ENCODE peak calls at places on chromosomes 3 and 15, in five cellular contexts. R, C, E, H and G are unnamed samples.
A peak's percentile ranks its signal among the peaks of the same experiment; 100 is the strongest.

GRCh38 chr3:4898454-4899313 is 80.6 kb upstream of the BHLHE40 start:
- DNase-seq in R (peak; percentile 53), C (peak; percentile 52), E (no peak), H (no peak), G (no peak)

GRCh38 chr15:68271854-68272471 is 5.6 kb upstream of the FEM1B start:
- DNase-seq in R (no peak), C (no peak), E (peak; percentile 77), H (peak; percentile 63), G (no peak)

GRCh38 chr15:89680282-89680873 is 1.2 kb upstream of the PLIN1 start:
- DNase-seq in R (no peak), C (no peak), E (no peak), H (peak; percentile 80), G (no peak)

GRCh38 chr3:192408721-192409151 is 318.6 kb downstream of the FGF12 start:
- DNase-seq in R (no peak), C (no peak), E (peak; percentile 21), H (no peak), G (peak; percentile 57)

GRCh38 chr3:135597855-135598254 is 367.7 kb upstream of the PPP2R3A start:
- DNase-seq in R (no peak), C (no peak), E (no peak), H (no peak), G (no peak)

GRCh38 chr15:73897441-73898261 is 24.3 kb downstream of the TBC1D21 start:
- DNase-seq in R (no peak), C (peak; percentile 88), E (peak; percentile 67), H (peak; percentile 25), G (peak; percentile 78)

GRCh38 chr3:10395671-10396070 is 74.8 kb upstream of the SEC13 start:
- DNase-seq in R (no peak), C (no peak), E (no peak), H (no peak), G (no peak)

GRCh38 chr15:65089206-65089824 is 12.8 kb downstream of the KBTBD13 start:
- DNase-seq in R (no peak), C (no peak), E (no peak), H (peak; percentile 56), G (no peak)

GRCh38 chr3:184592411-184593200 is 31.0 kb downstream of the EPHB3 start:
- DNase-seq in R (no peak), C (no peak), E (no peak), H (no peak), G (no peak)

GRCh38 chr3:122880624-122881023 is 85.8 kb downstream of the SLC49A4 start:
- DNase-seq in R (no peak), C (no peak), E (no peak), H (no peak), G (no peak)

GRCh38 chr15:69604050-69604378 is 151.4 kb downstream of the RPLP1 start:
- DNase-seq in R (no peak), C (no peak), E (no peak), H (peak; percentile 16), G (peak; percentile 35)

GRCh38 chr15:96311639-96312038 is 18.9 kb upstream of the NR2F2 start:
- DNase-seq in R (no peak), C (no peak), E (no peak), H (no peak), G (no peak)

GRCh38 chr3:98343647-98344507 is 9.8 kb upstream of the OR5K4 start:
- DNase-seq in R (no peak), C (peak; percentile 33), E (peak; percentile 24), H (peak; percentile 62), G (peak; percentile 54)

GRCh38 chr15:83248151-83248851 is 36.2 kb downstream of the BNC1 start:
- DNase-seq in R (peak; percentile 24), C (peak; percentile 26), E (peak; percentile 18), H (peak; percentile 55), G (peak; percentile 20)

GRCh38 chr3:12222765-12223485 is 64.2 kb upstream of the TIMP4 start:
- DNase-seq in R (no peak), C (no peak), E (no peak), H (peak; percentile 32), G (no peak)

GRCh38 chr15:71780349-71780976 is 29.9 kb upstream of the NR2E3 start:
- DNase-seq in R (peak; percentile 49), C (peak; percentile 51), E (peak; percentile 84), H (peak; percentile 45), G (peak; percentile 81)

GRCh38 chr3:142622447-142622846 is 26.3 kb downstream of the PLS1 start:
- DNase-seq in R (no peak), C (no peak), E (no peak), H (no peak), G (no peak)

GRCh38 chr3:7577513-7577912 is 716.6 kb downstream of the GRM7 start:
- DNase-seq in R (no peak), C (no peak), E (no peak), H (no peak), G (no peak)

GRCh38 chr3:16604433-16604832 is 790 bp downstream of the DAZL start:
- DNase-seq in R (no peak), C (no peak), E (no peak), H (no peak), G (peak; percentile 36)

GRCh38 chr15:80068578-80068977 is 9.1 kb downstream of the ZFAND6 start:
- DNase-seq in R (no peak), C (no peak), E (no peak), H (no peak), G (no peak)

GRCh38 chr3:46356909-46357308 is 3.0 kb downstream of the CCR2 start:
- DNase-seq in R (no peak), C (no peak), E (no peak), H (no peak), G (no peak)

GRCh38 chr3:141116791-141117190 is 65.6 kb downstream of the SPSB4 start:
- DNase-seq in R (no peak), C (no peak), E (no peak), H (no peak), G (no peak)

GRCh38 chr15:81427176-81427575 is 53.2 kb upstream of the TMC3 start:
- DNase-seq in R (no peak), C (no peak), E (no peak), H (no peak), G (no peak)

GRCh38 chr3:120428904-120429303 is 21.9 kb downstream of the FSTL1 start:
- DNase-seq in R (no peak), C (no peak), E (no peak), H (no peak), G (no peak)

GRCh38 chr3:163622384-163622783 is 1455.9 kb downstream of the SI start:
- DNase-seq in R (no peak), C (peak; percentile 6), E (no peak), H (peak; percentile 43), G (peak; percentile 32)
- TF ChIP-seq ESRRA in R (no peak), C (no peak), E (no peak), H (no peak), G (no peak)

DNA sequence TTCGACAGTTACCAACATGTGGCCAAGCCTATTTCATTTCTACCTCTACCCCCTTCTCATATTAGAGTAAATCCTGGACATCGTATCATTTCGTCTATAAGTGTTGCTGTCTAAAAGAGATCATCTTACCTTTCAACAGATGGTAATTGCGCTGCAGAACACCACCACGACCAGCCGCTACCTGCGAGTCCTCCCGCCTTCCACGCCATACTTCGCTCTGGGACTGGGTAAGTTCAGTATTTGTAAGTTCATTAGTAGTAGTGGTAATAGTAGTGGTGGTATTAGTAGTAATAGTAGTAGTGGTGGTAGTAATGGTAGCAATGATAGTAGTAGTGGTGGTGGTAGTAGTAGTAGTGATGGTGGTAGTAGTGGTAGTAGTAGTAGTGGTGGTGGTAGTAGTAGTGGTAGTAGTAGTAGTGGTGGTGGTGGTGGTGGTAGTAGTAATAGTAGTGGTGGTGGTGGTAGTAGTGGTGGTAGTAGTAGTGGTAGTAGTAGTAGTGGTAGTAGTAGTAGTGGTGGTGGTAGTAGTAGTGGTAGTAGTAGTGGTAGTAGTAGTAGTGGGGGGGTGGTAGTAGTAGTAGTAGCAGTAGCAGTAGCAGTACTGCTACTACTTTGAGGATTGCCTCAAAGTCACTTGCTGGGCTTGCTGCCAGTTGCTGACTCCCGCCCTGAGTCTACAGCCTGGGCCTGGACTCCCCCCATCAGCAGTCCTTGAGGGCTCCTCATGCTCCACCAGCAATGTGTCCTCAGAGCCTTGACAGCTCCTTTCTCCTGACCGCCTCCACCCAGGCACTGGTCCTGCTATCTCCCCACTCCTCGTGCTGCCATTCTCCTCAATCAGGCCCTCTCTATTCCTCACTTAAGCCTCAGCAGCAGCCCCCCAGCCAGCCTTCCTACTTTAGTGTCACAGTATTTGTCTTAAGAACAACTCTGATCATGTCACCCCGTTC is 45.3 kb downstream of the DLEC1 start:
- DNase-seq in R (no peak), C (peak; percentile 35), E (peak; percentile 55), H (peak; percentile 12), G (no peak)
- TF ChIP-seq ESRRA in R (no peak), C (no peak), E (no peak), H (no peak), G (no peak)

GRCh38 chr3:49723301-49723630 is 485 bp downstream of the GMPPB start:
- DNase-seq in R (no peak), C (peak; percentile 38), E (no peak), H (peak; percentile 40), G (peak; percentile 45)
- TF ChIP-seq ESRRA in R (no peak), C (no peak), E (no peak), H (no peak), G (no peak)

DNA sequence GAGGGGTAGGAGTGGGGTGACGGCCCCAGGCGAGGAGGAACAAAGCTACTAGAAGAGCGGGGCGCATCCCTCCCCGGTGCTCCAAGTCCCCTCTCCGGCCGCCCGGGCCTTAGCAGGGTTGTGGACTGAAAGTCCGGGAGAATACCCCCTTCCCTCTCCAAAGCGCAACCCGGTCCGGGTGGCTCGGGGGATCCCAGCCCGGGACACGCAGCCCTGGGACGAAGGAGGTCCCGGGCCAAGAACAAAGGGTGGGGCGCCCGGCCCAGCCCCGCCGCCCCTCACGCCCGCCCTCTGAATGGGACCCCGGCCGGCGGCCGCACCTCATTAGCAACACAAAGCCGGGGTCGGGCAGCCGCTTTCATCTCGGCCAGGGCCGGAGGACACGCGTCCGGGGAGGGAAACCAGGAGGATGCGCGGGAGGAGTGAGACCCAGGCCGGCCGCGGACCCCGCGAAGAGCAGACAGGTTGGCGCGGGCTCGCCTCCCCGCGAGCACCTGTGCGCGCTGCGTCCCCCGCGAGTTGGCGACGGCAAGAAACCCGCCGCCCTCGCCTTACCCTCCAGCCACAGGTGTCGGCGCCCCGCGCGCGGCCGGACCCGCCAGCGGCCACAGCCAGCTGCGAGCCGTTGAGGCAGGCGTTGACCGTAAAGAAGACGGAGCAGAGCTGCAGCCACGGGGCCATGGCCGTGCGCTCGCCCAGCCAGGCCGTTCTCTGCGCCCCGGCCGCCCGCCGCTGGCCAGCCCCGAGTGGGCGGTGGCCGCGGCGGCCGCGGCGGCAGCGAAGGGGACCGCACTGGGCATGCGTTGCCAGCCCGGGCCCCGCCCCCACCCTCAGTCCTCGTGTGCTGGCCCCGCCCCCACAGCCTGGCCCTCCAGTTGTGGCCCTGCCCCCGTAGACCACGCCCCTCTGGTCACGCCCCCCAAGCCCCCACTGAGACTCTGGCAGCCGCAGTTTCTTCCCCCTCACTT is at the start of gene IL17RD:
- DNase-seq in R (no peak), C (peak; percentile 91), E (peak; percentile 43), H (peak; percentile 37), G (peak; percentile 88)
- TF ChIP-seq ESRRA in R (no peak), C (no peak), E (no peak), H (no peak), G (no peak)

DNA sequence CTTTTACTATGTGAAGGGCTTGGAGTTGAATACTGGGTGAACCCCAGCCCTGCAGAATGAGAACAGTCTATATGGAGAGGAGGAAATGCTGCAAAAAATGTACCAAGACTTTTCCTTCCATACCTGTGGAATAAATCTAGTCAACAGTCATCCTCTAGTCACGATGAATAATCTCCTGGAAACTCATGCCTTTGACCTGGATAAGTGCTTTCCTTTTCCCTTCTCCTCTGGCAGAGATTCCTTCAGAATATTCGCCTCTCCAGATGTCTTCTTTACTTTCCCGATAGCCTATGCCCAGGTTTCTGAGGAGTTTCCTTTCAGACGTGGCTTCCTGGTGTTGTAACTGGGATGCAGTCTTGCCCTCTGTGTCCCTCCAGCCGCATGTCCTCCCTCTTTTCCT is 28.1 kb downstream of the CCNL1 start:
- DNase-seq in R (no peak), C (no peak), E (no peak), H (no peak), G (no peak)
- TF ChIP-seq ESRRA in R (no peak), C (no peak), E (no peak), H (no peak), G (no peak)